ENCODE peak calls at places on chromosomes 7 and 10, in seven cellular contexts. B is HCT116, V is GM12878, C is SK-N-SH, S is NT2/D1, I is HepG2, Q is K562. J is an unnamed sample.

GRCh38 chr10:97850446-97850845 is 803 bp downstream of the GOLGA7B start:
- DNase-seq in B (no peak), V (no peak), C (no peak), Q (no peak), I (no peak), S (no peak), J (no peak)

GRCh38 chr10:124180947-124181549 is 87.7 kb upstream of the CHST15 start:
- DNase-seq in B (no peak), Q (no peak), I (no peak), V (peak; percentile 11), S (no peak), C (no peak), J (peak; percentile 7)

GRCh38 chr10:49601857-49602256 is 8.3 kb upstream of the SLC18A3 start:
- DNase-seq in B (no peak), I (no peak), Q (no peak), C (no peak), V (no peak), S (no peak), J (no peak)

GRCh38 chr10:24904830-24905229 is 47.6 kb downstream of the PRTFDC1 start:
- DNase-seq in B (no peak), C (no peak), Q (no peak), V (no peak), I (no peak), S (no peak), J (no peak)

GRCh38 chr7:87784424-87784823 is 91.7 kb downstream of the SLC25A40 start:
- DNase-seq in I (no peak), V (no peak), B (no peak), C (no peak), S (no peak), Q (no peak), J (no peak)

GRCh38 chr10:49595003-49595712 is 15.0 kb upstream of the SLC18A3 start:
- DNase-seq in V (no peak), Q (no peak), I (no peak), C (no peak), S (no peak), B (no peak), J (peak; percentile 45)

GRCh38 chr10:87500646-87501048 is 4.0 kb upstream of the MINPP1 start:
- DNase-seq in C (peak; percentile 31), V (no peak), I (peak; percentile 95), S (no peak), B (no peak), Q (peak; percentile 52), J (no peak)

GRCh38 chr10:118712930-118713634 is 41.7 kb downstream of the CACUL1 start:
- DNase-seq in C (peak; percentile 36), Q (no peak), I (no peak), V (no peak), B (no peak), S (no peak), J (no peak)

GRCh38 chr10:112689327-112689726 is 242.3 kb downstream of the VTI1A start:
- DNase-seq in C (peak; percentile 22), Q (peak; percentile 6), I (peak; percentile 16), S (no peak), B (peak; percentile 10), V (no peak), J (no peak)

GRCh38 chr10:84534168-84534567 is 205.8 kb downstream of the CCSER2 start:
- DNase-seq in Q (no peak), I (no peak), B (no peak), S (no peak), C (no peak), V (no peak), J (no peak)

GRCh38 chr10:101897633-101898032 is 54.0 kb upstream of the KCNIP2 start:
- DNase-seq in C (peak; percentile 8), V (no peak), B (no peak), S (no peak), Q (no peak), I (no peak), J (no peak)

GRCh38 chr10:30151581-30152389 is 92.4 kb upstream of the JCAD start:
- DNase-seq in C (peak; percentile 18), S (peak; percentile 30), Q (peak; percentile 69), B (peak; percentile 36), I (no peak), V (no peak), J (peak; percentile 2)

GRCh38 chr7:148501707-148502139 is 88.8 kb upstream of the C7orf33 start:
- DNase-seq in Q (no peak), I (no peak), S (peak; percentile 59), B (no peak), C (no peak), V (peak; percentile 69), J (peak; percentile 36)

GRCh38 chr7:66321283-66321682 is 116.1 kb downstream of the TPST1 start:
- DNase-seq in V (no peak), C (no peak), B (no peak), Q (no peak), I (no peak), S (no peak), J (no peak)

GRCh38 chr7:64581929-64582894 is 19.3 kb upstream of the ZNF680 start:
- DNase-seq in Q (peak; percentile 20), I (no peak), V (no peak), S (no peak), C (no peak), B (no peak), J (no peak)

GRCh38 chr7:91079491-91079890 is 184.7 kb upstream of the FZD1 start:
- DNase-seq in V (no peak), I (no peak), B (no peak), C (no peak), S (no peak), Q (no peak), J (no peak)

GRCh38 chr7:21507627-21508343 is 35.1 kb upstream of the DNAH11 start:
- DNase-seq in S (peak; percentile 61), B (peak; percentile 4), I (peak; percentile 34), V (no peak), C (peak; percentile 19), Q (peak; percentile 31), J (peak; percentile 10)

GRCh38 chr7:70728873-70729552 is 402.9 kb upstream of the GALNT17 start:
- DNase-seq in S (peak; percentile 98), I (no peak), Q (no peak), B (no peak), C (no peak), V (no peak), J (peak; percentile 61)

GRCh38 chr7:14748461-14748860 is 154.1 kb downstream of the DGKB start:
- DNase-seq in B (peak; percentile 39), Q (no peak), C (no peak), V (no peak), S (no peak), I (no peak), J (no peak)
- TF ChIP-seq YY1 in B (no peak), Q (no peak), C (no peak), V (no peak), S (no peak), I (no peak), J (no peak)

DNA sequence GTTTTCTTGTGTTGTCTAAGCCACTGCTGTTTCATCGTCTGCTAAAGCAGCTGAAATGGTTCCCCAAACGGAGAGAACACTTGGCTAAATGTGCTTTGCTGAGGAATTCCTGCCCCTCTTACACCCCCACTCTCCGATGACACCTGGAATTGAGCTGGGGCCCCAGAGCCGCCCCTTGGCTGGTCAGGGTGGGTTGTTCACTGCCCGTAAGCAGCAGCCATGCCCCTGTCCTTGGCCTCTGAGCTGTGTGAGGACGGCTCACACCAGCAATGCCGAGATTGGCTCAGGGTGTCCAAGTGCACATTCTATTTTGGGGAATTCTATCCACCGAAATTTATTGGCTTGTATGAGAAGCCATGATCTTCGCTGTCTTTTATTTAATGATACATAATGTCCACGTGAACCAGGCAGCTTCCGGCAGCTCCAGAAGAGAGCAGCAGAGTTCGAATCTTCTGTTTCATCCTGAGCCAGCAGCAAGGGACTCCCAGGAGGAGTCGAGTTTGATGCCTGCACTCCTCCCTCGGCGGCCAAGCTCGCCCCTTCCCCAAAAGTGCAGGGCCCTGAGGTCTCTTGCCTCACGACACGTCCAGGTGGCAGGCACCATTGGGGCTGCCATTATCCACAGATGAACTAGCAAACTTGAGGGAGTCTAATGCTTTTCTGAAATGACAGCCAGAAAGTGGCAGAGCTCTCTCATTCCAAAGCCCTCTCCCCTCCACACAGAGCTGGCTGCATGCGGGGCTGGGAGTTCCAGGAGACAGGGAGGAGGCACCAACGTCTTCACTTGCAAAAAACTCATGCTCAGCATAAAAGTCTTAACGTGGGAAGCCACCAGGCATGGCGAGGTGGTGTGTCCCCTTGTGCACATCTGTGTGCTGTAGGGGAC is 114.0 kb downstream of the WDR37 start:
- DNase-seq in C (no peak), V (no peak), I (no peak), S (no peak), B (no peak), Q (no peak), J (no peak)
- TF ChIP-seq YY1 in C (no peak), V (no peak), I (no peak), S (no peak), B (no peak), Q (no peak), J (no peak)

GRCh38 chr7:152076324-152076821 is 50.9 kb downstream of the GALNT11 start:
- DNase-seq in S (peak; percentile 15), I (peak; percentile 18), C (peak; percentile 39), V (no peak), B (peak; percentile 16), Q (peak; percentile 68), J (peak; percentile 77)
- TF ChIP-seq YY1 in S (no peak), I (no peak), C (no peak), V (no peak), B (no peak), Q (no peak), J (no peak)

DNA sequence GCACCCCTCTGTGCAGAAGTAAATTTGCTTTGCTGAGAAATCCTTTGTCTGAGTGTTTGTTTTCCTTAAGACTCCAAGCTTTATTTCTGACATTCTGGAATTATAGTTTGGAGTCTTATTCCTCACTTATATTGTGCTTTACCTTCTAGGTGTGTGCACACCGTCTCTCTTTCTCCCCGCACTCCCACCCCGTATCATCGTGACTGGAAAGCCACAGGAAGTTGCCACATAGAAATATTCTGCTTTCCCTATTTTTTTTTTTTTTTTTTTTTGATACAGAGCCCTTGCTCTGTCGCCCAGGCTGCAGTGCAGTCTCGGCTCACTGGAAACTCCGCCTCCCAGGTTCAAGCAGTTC is 109.5 kb downstream of the PHF14 start:
- DNase-seq in S (no peak), C (no peak), I (no peak), Q (no peak), V (no peak), B (no peak), J (no peak)
- TF ChIP-seq YY1 in S (no peak), C (no peak), I (no peak), Q (no peak), V (no peak), B (no peak), J (no peak)

DNA sequence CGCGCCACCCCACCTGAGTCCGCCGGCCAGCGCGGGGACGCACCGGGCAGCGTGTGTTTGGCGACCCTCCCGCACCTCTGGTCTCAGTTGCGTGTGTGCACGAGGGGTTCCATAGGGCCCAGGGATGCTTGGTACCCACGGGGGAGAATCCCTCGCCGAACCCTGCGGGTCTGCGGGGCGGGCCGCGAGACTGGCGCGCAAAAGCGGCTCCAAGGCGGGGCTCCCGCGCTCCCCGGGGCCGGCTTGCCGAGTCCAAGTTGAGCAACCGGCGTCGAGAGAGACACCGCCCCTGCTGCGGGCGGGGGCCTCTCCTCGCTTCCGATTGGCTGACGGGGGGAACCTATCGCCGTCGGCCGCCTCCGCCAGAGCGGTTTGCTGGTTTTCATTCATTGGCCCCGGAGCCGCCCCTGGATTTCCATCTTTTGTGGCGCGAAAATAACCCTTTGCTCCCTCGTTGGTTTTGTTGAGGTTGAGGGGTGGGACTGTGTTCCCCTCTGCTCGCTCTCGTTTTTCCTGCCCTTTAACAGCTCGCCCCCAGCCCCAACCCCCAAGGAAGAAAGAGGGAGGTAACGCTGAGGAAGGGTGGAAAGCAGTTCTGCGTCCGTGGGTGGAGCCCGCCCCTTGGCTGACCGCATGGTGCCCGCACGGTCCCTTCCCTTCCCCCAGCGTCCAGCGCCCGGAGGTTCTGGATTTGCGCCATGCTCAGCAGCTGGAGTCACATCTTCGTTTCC is 4.0 kb upstream of the IGF2BP3 start:
- DNase-seq in C (peak; percentile 94), S (peak; percentile 99), I (peak; percentile 96), V (peak; percentile 76), Q (peak; percentile 96), B (peak; percentile 90), J (peak; percentile 95)
- TF ChIP-seq YY1 in C (no peak), S (peak; percentile 29), I (peak; percentile 60), V (peak; percentile 52), Q (peak; percentile 38), B (no peak), J (peak; percentile 85)

J was measured in H1.